ENCODE peak calls at places on chromosomes 1 and 21, in six cellular contexts. One of them, this sample, is unnamed.

GRCh38 chr1:24102966-24103365 is 9.0 kb downstream of the MYOM3 start:
- DNase-seq in endodermal cell: no peak
- DNase-seq in BJ: no peak
- DNase-seq in lower lobe of right lung: peak
- DNase-seq in AG09309: no peak
- DNase-seq in AG10803: peak
- DNase-seq in this sample: no peak

GRCh38 chr1:180881806-180882509 is 30.7 kb upstream of the KIAA1614 start:
- DNase-seq in endodermal cell: peak
- DNase-seq in BJ: no peak
- DNase-seq in lower lobe of right lung: no peak
- DNase-seq in AG09309: peak
- DNase-seq in AG10803: peak
- DNase-seq in this sample: peak

GRCh38 chr1:109632671-109633346 is 13.2 kb downstream of the AMPD2 start:
- DNase-seq in endodermal cell: peak
- DNase-seq in BJ: no peak
- DNase-seq in lower lobe of right lung: no peak
- DNase-seq in AG09309: no peak
- DNase-seq in AG10803: no peak
- DNase-seq in this sample: no peak

GRCh38 chr1:207321790-207322530 is 482 bp downstream of the CD55 start:
- DNase-seq in endodermal cell: no peak
- DNase-seq in BJ: no peak
- DNase-seq in lower lobe of right lung: no peak
- DNase-seq in AG09309: no peak
- DNase-seq in AG10803: peak
- DNase-seq in this sample: peak

GRCh38 chr1:153631047-153632022 is 2.5 kb upstream of the CHTOP start:
- DNase-seq in endodermal cell: no peak
- DNase-seq in BJ: no peak
- DNase-seq in lower lobe of right lung: no peak
- DNase-seq in AG09309: no peak
- DNase-seq in AG10803: no peak
- DNase-seq in this sample: no peak

GRCh38 chr1:48661726-48662483 is 114.8 kb downstream of the BEND5 start:
- DNase-seq in endodermal cell: no peak
- DNase-seq in BJ: no peak
- DNase-seq in lower lobe of right lung: no peak
- DNase-seq in AG09309: no peak
- DNase-seq in AG10803: no peak
- DNase-seq in this sample: no peak

GRCh38 chr1:234925440-234926251 is 203.0 kb downstream of the TOMM20 start:
- DNase-seq in endodermal cell: peak
- DNase-seq in BJ: peak
- DNase-seq in lower lobe of right lung: no peak
- DNase-seq in AG09309: peak
- DNase-seq in AG10803: peak
- DNase-seq in this sample: peak

GRCh38 chr1:109392788-109393580 is 4.7 kb downstream of the SORT1 start:
- DNase-seq in endodermal cell: peak
- DNase-seq in BJ: no peak
- DNase-seq in lower lobe of right lung: peak
- DNase-seq in AG09309: no peak
- DNase-seq in AG10803: peak
- DNase-seq in this sample: peak

GRCh38 chr1:24898152-24898908 is 31.7 kb downstream of the RUNX3 start:
- DNase-seq in endodermal cell: peak
- DNase-seq in BJ: no peak
- DNase-seq in lower lobe of right lung: peak
- DNase-seq in AG09309: no peak
- DNase-seq in AG10803: peak
- DNase-seq in this sample: peak

GRCh38 chr1:212186427-212187207 is 98.6 kb upstream of the PPP2R5A start:
- DNase-seq in endodermal cell: no peak
- DNase-seq in BJ: no peak
- DNase-seq in lower lobe of right lung: no peak
- DNase-seq in AG09309: no peak
- DNase-seq in AG10803: no peak
- DNase-seq in this sample: peak

GRCh38 chr1:179867493-179868330 is 9.9 kb downstream of the TOR1AIP2 start:
- DNase-seq in endodermal cell: peak
- DNase-seq in BJ: no peak
- DNase-seq in lower lobe of right lung: no peak
- DNase-seq in AG09309: no peak
- DNase-seq in AG10803: peak
- DNase-seq in this sample: peak

GRCh38 chr21:37365657-37366487 is 701 bp upstream of the DYRK1A start:
- DNase-seq in endodermal cell: peak
- DNase-seq in BJ: no peak
- DNase-seq in lower lobe of right lung: peak
- DNase-seq in AG09309: no peak
- DNase-seq in AG10803: peak
- DNase-seq in this sample: peak

GRCh38 chr1:62727656-62728396 is 39.6 kb upstream of the DOCK7 start:
- DNase-seq in endodermal cell: peak
- DNase-seq in BJ: no peak
- DNase-seq in lower lobe of right lung: no peak
- DNase-seq in AG09309: no peak
- DNase-seq in AG10803: peak
- DNase-seq in this sample: no peak

GRCh38 chr1:30533141-30533540 is 190.2 kb downstream of the MATN1 start:
- DNase-seq in endodermal cell: peak
- DNase-seq in BJ: no peak
- DNase-seq in lower lobe of right lung: no peak
- DNase-seq in AG09309: no peak
- DNase-seq in AG10803: no peak
- DNase-seq in this sample: no peak

GRCh38 chr1:65065535-65066378 is 82.2 kb upstream of the AK4 start:
- DNase-seq in endodermal cell: peak
- DNase-seq in BJ: no peak
- DNase-seq in lower lobe of right lung: peak
- DNase-seq in AG09309: no peak
- DNase-seq in AG10803: no peak
- DNase-seq in this sample: no peak

GRCh38 chr1:57262472-57262871 is 161.4 kb downstream of the DAB1 start:
- DNase-seq in endodermal cell: peak
- DNase-seq in BJ: no peak
- DNase-seq in lower lobe of right lung: no peak
- DNase-seq in AG09309: no peak
- DNase-seq in AG10803: no peak
- DNase-seq in this sample: no peak

GRCh38 chr1:88979749-88980116 is 12.7 kb downstream of the KYAT3 start:
- DNase-seq in endodermal cell: no peak
- DNase-seq in BJ: no peak
- DNase-seq in lower lobe of right lung: no peak
- DNase-seq in AG09309: no peak
- DNase-seq in AG10803: no peak
- DNase-seq in this sample: no peak

GRCh38 chr21:14484188-14485009 is 61.7 kb downstream of the SAMSN1 start:
- DNase-seq in endodermal cell: no peak
- DNase-seq in BJ: no peak
- DNase-seq in lower lobe of right lung: no peak
- DNase-seq in AG09309: no peak
- DNase-seq in AG10803: no peak
- DNase-seq in this sample: no peak

GRCh38 chr1:162626089-162626488 is 6.2 kb upstream of the DDR2 start:
- DNase-seq in endodermal cell: no peak
- DNase-seq in BJ: no peak
- DNase-seq in lower lobe of right lung: no peak
- DNase-seq in AG09309: no peak
- DNase-seq in AG10803: peak
- DNase-seq in this sample: peak

GRCh38 chr1:159900086-159900680 is at the start of gene CFAP45:
- DNase-seq in endodermal cell: peak
- DNase-seq in BJ: no peak
- DNase-seq in lower lobe of right lung: peak
- DNase-seq in AG09309: no peak
- DNase-seq in AG10803: peak
- DNase-seq in this sample: peak

GRCh38 chr1:59138402-59138801 is 158.5 kb upstream of the FGGY start:
- DNase-seq in endodermal cell: no peak
- DNase-seq in BJ: no peak
- DNase-seq in lower lobe of right lung: no peak
- DNase-seq in AG09309: no peak
- DNase-seq in AG10803: no peak
- DNase-seq in this sample: no peak

GRCh38 chr1:32345289-32345827 is 9.3 kb upstream of the MARCKSL1 start:
- DNase-seq in endodermal cell: no peak
- DNase-seq in BJ: no peak
- DNase-seq in lower lobe of right lung: no peak
- DNase-seq in AG09309: no peak
- DNase-seq in AG10803: no peak
- DNase-seq in this sample: peak

GRCh38 chr1:44355582-44356305 is 687 bp upstream of the ERI3 start:
- DNase-seq in endodermal cell: no peak
- DNase-seq in BJ: no peak
- DNase-seq in lower lobe of right lung: no peak
- DNase-seq in AG09309: no peak
- DNase-seq in AG10803: no peak
- DNase-seq in this sample: no peak
- H3K4me3 ChIP-seq in endodermal cell: peak
- H3K4me3 ChIP-seq in BJ: no peak
- H3K4me3 ChIP-seq in lower lobe of right lung: peak
- H3K4me3 ChIP-seq in AG09309: no peak
- H3K4me3 ChIP-seq in AG10803: peak
- H3K4me3 ChIP-seq in this sample: peak

GRCh38 chr21:43354666-43355065 is 72.3 kb downstream of the SIK1 start:
- DNase-seq in endodermal cell: no peak
- DNase-seq in BJ: no peak
- DNase-seq in lower lobe of right lung: no peak
- DNase-seq in AG09309: no peak
- DNase-seq in AG10803: no peak
- DNase-seq in this sample: no peak

GRCh38 chr21:43357708-43358430 is 69.1 kb downstream of the SIK1 start:
- DNase-seq in endodermal cell: no peak
- DNase-seq in BJ: no peak
- DNase-seq in lower lobe of right lung: no peak
- DNase-seq in AG09309: no peak
- DNase-seq in AG10803: no peak
- DNase-seq in this sample: no peak

GRCh38 chr21:43355196-43355924 is 71.6 kb downstream of the SIK1 start:
- DNase-seq in endodermal cell: no peak
- DNase-seq in BJ: no peak
- DNase-seq in lower lobe of right lung: no peak
- DNase-seq in AG09309: no peak
- DNase-seq in AG10803: no peak
- DNase-seq in this sample: no peak

GRCh38 chr21:43354016-43354420 is 72.9 kb downstream of the SIK1 start:
- DNase-seq in endodermal cell: no peak
- DNase-seq in BJ: no peak
- DNase-seq in lower lobe of right lung: no peak
- DNase-seq in AG09309: no peak
- DNase-seq in AG10803: no peak
- DNase-seq in this sample: no peak

DNA sequence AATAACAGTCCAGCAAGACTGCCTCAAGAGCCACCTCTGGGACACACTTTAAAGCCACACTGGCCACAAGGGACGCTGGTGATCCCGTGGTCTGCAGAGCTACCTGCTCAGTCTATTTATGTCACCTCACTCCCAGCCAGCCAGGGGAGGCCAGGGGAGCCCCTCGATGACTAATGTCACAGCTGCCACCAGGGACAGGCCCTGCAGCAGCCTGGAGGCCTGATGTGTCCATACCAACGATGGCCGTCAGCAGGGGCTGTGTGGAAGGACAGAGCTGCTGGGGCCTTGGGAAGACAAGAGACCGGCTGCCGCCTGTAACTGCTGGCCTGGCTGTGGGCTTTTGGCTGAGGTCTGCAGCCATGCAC is 71.0 kb downstream of the SIK1 start:
- DNase-seq in endodermal cell: peak
- DNase-seq in BJ: no peak
- DNase-seq in lower lobe of right lung: no peak
- DNase-seq in AG09309: no peak
- DNase-seq in AG10803: no peak
- DNase-seq in this sample: no peak
- TF ChIP-seq CTCF in endodermal cell: peak
- TF ChIP-seq CTCF in BJ: no peak
- TF ChIP-seq CTCF in lower lobe of right lung: no peak
- TF ChIP-seq CTCF in AG09309: no peak
- TF ChIP-seq CTCF in AG10803: no peak
- TF ChIP-seq CTCF in this sample: no peak

GRCh38 chr1:40389234-40389815 is 15.8 kb downstream of the SMAP2 start:
- DNase-seq in endodermal cell: no peak
- DNase-seq in BJ: no peak
- DNase-seq in lower lobe of right lung: no peak
- DNase-seq in AG09309: no peak
- DNase-seq in AG10803: no peak
- DNase-seq in this sample: no peak

GRCh38 chr1:40392206-40392605 is 18.7 kb downstream of the SMAP2 start:
- DNase-seq in endodermal cell: peak
- DNase-seq in BJ: no peak
- DNase-seq in lower lobe of right lung: no peak
- DNase-seq in AG09309: peak
- DNase-seq in AG10803: peak
- DNase-seq in this sample: peak

GRCh38 chr1:40390857-40391256 is 17.3 kb downstream of the SMAP2 start:
- DNase-seq in endodermal cell: no peak
- DNase-seq in BJ: no peak
- DNase-seq in lower lobe of right lung: no peak
- DNase-seq in AG09309: no peak
- DNase-seq in AG10803: no peak
- DNase-seq in this sample: no peak

GRCh38 chr1:40391688-40392145 is 18.2 kb downstream of the SMAP2 start:
- DNase-seq in endodermal cell: no peak
- DNase-seq in BJ: no peak
- DNase-seq in lower lobe of right lung: no peak
- DNase-seq in AG09309: no peak
- DNase-seq in AG10803: no peak
- DNase-seq in this sample: no peak

DNA sequence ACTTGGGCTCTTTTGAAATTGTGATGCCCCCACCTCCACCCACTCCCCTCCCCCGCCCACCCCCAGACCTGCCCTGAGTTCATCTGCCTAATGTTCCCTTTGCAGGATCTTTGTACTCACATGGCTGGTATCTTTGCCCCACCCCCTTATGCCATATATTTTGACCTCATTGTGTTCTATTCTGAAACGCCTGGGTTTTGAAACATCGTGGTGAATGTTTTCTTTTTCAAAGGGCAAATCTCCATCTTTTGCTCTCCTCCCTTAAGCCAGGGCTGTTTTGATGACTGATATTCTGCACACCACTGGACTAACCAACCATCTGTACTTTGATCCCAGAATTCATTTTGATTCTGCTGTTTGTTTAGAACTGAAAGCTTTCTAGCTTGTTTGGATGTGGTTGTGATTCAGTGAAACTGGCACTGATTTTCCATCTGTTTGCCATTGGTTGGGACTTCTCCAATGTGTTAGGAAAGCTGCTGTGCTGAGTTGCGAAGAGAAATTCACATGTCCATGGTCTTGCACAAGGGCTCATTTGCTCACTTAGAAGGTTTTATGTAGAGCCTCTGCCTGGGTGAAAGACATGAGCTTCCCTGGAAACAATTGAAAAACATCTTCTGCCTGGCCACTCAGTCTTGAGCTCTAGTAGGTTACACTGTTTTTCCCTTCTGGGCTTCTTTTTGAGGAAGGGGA is 16.5 kb downstream of the SMAP2 start:
- DNase-seq in endodermal cell: no peak
- DNase-seq in BJ: no peak
- DNase-seq in lower lobe of right lung: no peak
- DNase-seq in AG09309: peak
- DNase-seq in AG10803: peak
- DNase-seq in this sample: peak
- H3K4me3 ChIP-seq in endodermal cell: peak
- H3K4me3 ChIP-seq in BJ: no peak
- H3K4me3 ChIP-seq in lower lobe of right lung: peak
- H3K4me3 ChIP-seq in AG09309: no peak
- H3K4me3 ChIP-seq in AG10803: peak
- H3K4me3 ChIP-seq in this sample: no peak

GRCh38 chr1:20233394-20233793 is 47.1 kb upstream of the PLA2G2C start:
- DNase-seq in endodermal cell: no peak
- DNase-seq in BJ: no peak
- DNase-seq in lower lobe of right lung: no peak
- DNase-seq in AG09309: no peak
- DNase-seq in AG10803: peak
- DNase-seq in this sample: peak
- TF ChIP-seq CTCF in endodermal cell: peak
- TF ChIP-seq CTCF in BJ: peak
- TF ChIP-seq CTCF in lower lobe of right lung: peak
- TF ChIP-seq CTCF in AG09309: peak
- TF ChIP-seq CTCF in AG10803: peak
- TF ChIP-seq CTCF in this sample: peak

This sample was measured in cardiac fibroblast.